ENCODE peak calls at places on chromosomes 7 and 10, in eight cellular contexts. M is CD8-positive, alpha-beta T cell; I is upper lobe of left lung; H is breast epithelium; Y is tibial nerve; C is cardiac muscle cell; D is PC-3; X is OCI-LY7. E is an unnamed sample.

GRCh38 chr7:111011500-111011899 is 79.4 kb upstream of the LRRN3 start:
- DNase-seq in H (no peak), D (peak; percentile 16), I (no peak), C (no peak), X (no peak), M (no peak), Y (no peak), E (no peak)

GRCh38 chr7:152870106-152870693 is 110.6 kb downstream of the ACTR3B start:
- DNase-seq in H (no peak), Y (no peak), M (no peak), C (no peak), I (no peak), D (no peak), X (no peak), E (no peak)

GRCh38 chr10:3468919-3469638 is 296.5 kb upstream of the PITRM1 start:
- DNase-seq in D (peak; percentile 83), C (no peak), H (peak; percentile 50), Y (peak; percentile 64), I (peak; percentile 41), M (no peak), X (no peak), E (no peak)

GRCh38 chr7:88339195-88339922 is 32.7 kb upstream of the STEAP4 start:
- DNase-seq in Y (no peak), H (no peak), D (no peak), M (no peak), X (no peak), C (no peak), I (no peak), E (no peak)

GRCh38 chr7:30238721-30239441 is 45.5 kb upstream of the ZNRF2 start:
- DNase-seq in M (no peak), I (peak; percentile 61), X (peak; percentile 28), Y (peak; percentile 48), H (peak; percentile 71), C (peak; percentile 62), D (peak; percentile 95), E (no peak)

GRCh38 chr10:5628366-5628765 is 38.0 kb downstream of the ASB13 start:
- DNase-seq in I (no peak), C (no peak), H (no peak), M (no peak), D (no peak), X (no peak), Y (no peak), E (no peak)

GRCh38 chr7:31873816-31874597 is 187.0 kb downstream of the PPP1R17 start:
- DNase-seq in X (no peak), Y (no peak), M (no peak), H (no peak), D (no peak), I (no peak), C (no peak), E (no peak)

GRCh38 chr10:121935702-121936101 is 7.9 kb upstream of the ATE1 start:
- DNase-seq in D (no peak), X (no peak), I (no peak), M (no peak), C (no peak), H (no peak), Y (no peak), E (no peak)

GRCh38 chr10:95237376-95238170 is 43.5 kb downstream of the ACSM6 start:
- DNase-seq in I (no peak), D (peak; percentile 35), Y (no peak), X (peak; percentile 40), H (no peak), C (no peak), M (no peak), E (no peak)

GRCh38 chr7:79458796-79459195 is 5.3 kb upstream of the MAGI2 start:
- DNase-seq in D (no peak), Y (no peak), I (no peak), M (no peak), H (no peak), X (no peak), C (no peak), E (no peak)

GRCh38 chr10:52066383-52066782 is 247.7 kb upstream of the DKK1 start:
- DNase-seq in D (peak; percentile 34), I (no peak), M (no peak), X (peak; percentile 2), Y (no peak), C (no peak), H (no peak), E (no peak)

GRCh38 chr7:111735661-111736323 is 173.5 kb upstream of the IMMP2L start:
- DNase-seq in I (peak; percentile 35), Y (peak; percentile 89), M (peak; percentile 52), H (peak; percentile 26), D (peak; percentile 85), X (peak; percentile 62), C (peak; percentile 66), E (peak; percentile 31)

GRCh38 chr10:44974082-44974627 is 4.5 kb downstream of the DEPP1 start:
- DNase-seq in D (no peak), I (no peak), M (no peak), H (no peak), C (no peak), Y (no peak), X (peak; percentile 17), E (no peak)

GRCh38 chr10:132347211-132347930 is 15.4 kb downstream of the LRRC27 start:
- DNase-seq in H (no peak), I (peak; percentile 18), M (no peak), D (no peak), C (no peak), Y (no peak), X (no peak), E (no peak)

DNA sequence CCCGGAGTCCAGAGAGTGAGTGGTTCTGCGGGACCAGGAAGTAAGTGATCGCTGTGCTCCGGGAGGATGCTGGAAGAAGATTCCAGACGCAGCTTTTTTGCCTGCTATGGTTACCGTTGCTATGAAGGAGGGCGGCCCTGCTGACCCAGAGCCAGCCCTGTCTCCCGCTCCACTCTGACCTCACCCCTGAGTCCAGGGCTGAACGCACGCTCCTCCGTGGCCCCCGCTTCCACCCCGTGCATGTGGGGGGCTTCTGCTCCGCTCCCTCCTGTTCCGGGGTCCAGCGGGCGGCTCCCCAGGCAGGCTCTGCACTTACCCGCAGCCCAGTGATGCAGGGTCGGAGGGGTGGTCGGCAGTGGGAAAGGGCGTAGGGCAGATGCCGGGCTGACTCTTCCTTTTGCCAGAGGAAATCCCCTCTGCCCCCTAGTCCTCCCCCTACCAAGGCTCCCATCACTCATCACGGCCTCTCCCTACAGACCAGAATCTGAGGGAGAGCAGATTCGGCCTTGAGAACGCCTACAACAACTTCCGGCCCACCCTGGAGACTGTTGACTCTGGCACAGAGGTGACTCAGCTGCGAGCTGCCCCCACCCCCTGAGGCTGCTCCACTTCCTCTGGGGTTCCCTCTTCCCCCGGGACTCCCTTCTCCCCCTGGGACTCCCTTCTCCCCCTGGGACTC is 2.6 kb upstream of the MUC17 start:
- DNase-seq in D (peak; percentile 72), Y (peak; percentile 21), H (no peak), I (peak; percentile 69), M (peak; percentile 82), X (peak; percentile 26), C (peak; percentile 42), E (peak; percentile 55)
- H3K27ac ChIP-seq in D (peak overlapping the region; percentile 41), Y (peak overlapping the region; percentile 44), H (peak overlapping the region; percentile 69), I (peak overlapping the region; percentile 72), M (peak overlapping the region; percentile 61), X (no peak overlapping the region), C (no peak overlapping the region), E (no peak overlapping the region)

GRCh38 chr10:98576096-98576495 is 129.4 kb upstream of the HPS1 start:
- DNase-seq in C (no peak), H (no peak), D (no peak), M (no peak), I (no peak), Y (no peak), X (no peak), E (no peak)

GRCh38 chr10:98572594-98572993 is 125.9 kb upstream of the HPS1 start:
- DNase-seq in D (no peak), C (no peak), Y (no peak), X (no peak), I (no peak), M (no peak), H (no peak), E (no peak)

GRCh38 chr10:98582363-98582762 is 135.6 kb upstream of the HPS1 start:
- DNase-seq in X (no peak), Y (no peak), I (no peak), D (no peak), M (no peak), H (no peak), C (no peak), E (no peak)

GRCh38 chr10:98577168-98577567 is 130.4 kb upstream of the HPS1 start:
- DNase-seq in X (no peak), D (peak; percentile 35), C (no peak), M (no peak), I (no peak), Y (no peak), H (no peak), E (no peak)

GRCh38 chr10:98577578-98577977 is 130.8 kb upstream of the HPS1 start:
- DNase-seq in Y (no peak), H (no peak), X (no peak), M (no peak), I (no peak), D (no peak), C (no peak), E (no peak)
- TF ChIP-seq CTCF in Y (no peak), H (no peak), X (no peak), M (no peak), I (no peak), D (peak; percentile 25), C (no peak), E (no peak)

GRCh38 chr7:157637216-157637954 is 300.6 kb downstream of the DNAJB6 start:
- DNase-seq in X (no peak), H (no peak), C (no peak), M (no peak), I (no peak), Y (no peak), D (no peak), E (no peak)

GRCh38 chr7:157634401-157635147 is 297.8 kb downstream of the DNAJB6 start:
- DNase-seq in C (no peak), Y (no peak), I (no peak), H (no peak), X (no peak), M (no peak), D (no peak), E (no peak)

GRCh38 chr7:157635148-157635500 is 298.3 kb downstream of the DNAJB6 start:
- DNase-seq in H (no peak), X (no peak), C (no peak), D (no peak), I (no peak), Y (no peak), M (no peak), E (no peak)

GRCh38 chr7:157633465-157634185 is 296.8 kb downstream of the DNAJB6 start:
- DNase-seq in M (no peak), Y (no peak), C (no peak), D (no peak), X (no peak), I (no peak), H (no peak), E (no peak)

DNA sequence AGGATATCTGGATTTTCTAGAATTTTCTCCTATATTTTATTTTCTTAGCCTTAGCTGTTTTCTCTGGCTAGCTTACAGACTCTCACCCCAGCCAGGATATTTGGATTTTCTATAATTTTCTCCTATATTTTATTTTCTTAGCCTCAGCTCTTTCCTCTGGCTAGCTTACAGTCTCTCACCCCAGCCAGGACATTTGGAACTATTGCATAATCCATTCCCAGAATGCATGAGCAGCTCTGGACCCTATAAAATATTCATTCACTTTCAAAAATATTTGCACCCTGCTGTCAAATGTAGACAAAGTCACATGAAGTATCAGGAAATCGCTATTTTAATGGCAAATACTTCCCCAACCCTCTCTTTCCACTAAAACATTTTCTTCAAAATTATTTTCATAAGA is 298.9 kb downstream of the DNAJB6 start:
- DNase-seq in X (no peak), C (no peak), D (no peak), I (no peak), Y (no peak), H (no peak), M (no peak), E (no peak)
- H3K9me3 ChIP-seq in X (no peaks in the 10 kb centered on the region), C (no peaks in the 10 kb centered on the region), D (peaks cover 2% of the 10 kb centered on the region), I (peaks cover 6% of the 10 kb centered on the region), Y (no peaks in the 10 kb centered on the region), H (peaks cover 21% of the 10 kb centered on the region), M (no peaks in the 10 kb centered on the region), E (peaks cover 7% of the 10 kb centered on the region)

GRCh38 chr10:86708783-86709778 is 40.8 kb downstream of the LDB3 start:
- DNase-seq in H (no peak), D (no peak), I (no peak), C (no peak), Y (no peak), M (no peak), X (no peak), E (no peak)
- H3K27ac ChIP-seq in H (no peak overlapping the region), D (no peak overlapping the region), I (no peak overlapping the region), C (peak overlapping the region; percentile 95), Y (no peak overlapping the region), M (no peak overlapping the region), X (no peak overlapping the region), E (no peak overlapping the region)

E was measured in CD4-positive, alpha-beta T cell.